ENCODE peak calls at places on chromosomes 2 and 18, in six cellular contexts. One of them, this sample, is unnamed.

GRCh38 chr2:86417961-86418360 is 23.2 kb upstream of the KDM3A start:
- DNase-seq in uterus: no peak
- DNase-seq in suprapubic skin: no peak
- DNase-seq in ovary: no peak
- DNase-seq in tibial nerve: no peak
- DNase-seq in A549: no peak
- DNase-seq in this sample: no peak

GRCh38 chr18:52499646-52500045 is 159.6 kb downstream of the DCC start:
- DNase-seq in ovary: no peak
- DNase-seq in tibial nerve: no peak
- DNase-seq in uterus: no peak
- DNase-seq in suprapubic skin: no peak
- DNase-seq in A549: peak; percentile 19
- DNase-seq in this sample: no peak

GRCh38 chr2:132733119-132733518 is 63.1 kb upstream of the LYPD1 start:
- DNase-seq in suprapubic skin: no peak
- DNase-seq in tibial nerve: no peak
- DNase-seq in ovary: no peak
- DNase-seq in A549: no peak
- DNase-seq in uterus: no peak
- DNase-seq in this sample: no peak

GRCh38 chr18:48132993-48133674 is 202.7 kb upstream of the SMAD2 start:
- DNase-seq in tibial nerve: no peak
- DNase-seq in suprapubic skin: no peak
- DNase-seq in uterus: no peak
- DNase-seq in A549: no peak
- DNase-seq in ovary: no peak
- DNase-seq in this sample: no peak

GRCh38 chr2:70923378-70924015 is 12.2 kb upstream of the ATP6V1B1 start:
- DNase-seq in suprapubic skin: peak; percentile 38
- DNase-seq in tibial nerve: peak; percentile 4
- DNase-seq in ovary: no peak
- DNase-seq in A549: peak; percentile 35
- DNase-seq in uterus: no peak
- DNase-seq in this sample: no peak

GRCh38 chr18:51767293-51767692 is 569.8 kb upstream of the MEX3C start:
- DNase-seq in ovary: no peak
- DNase-seq in tibial nerve: no peak
- DNase-seq in uterus: no peak
- DNase-seq in suprapubic skin: no peak
- DNase-seq in A549: no peak
- DNase-seq in this sample: no peak

GRCh38 chr18:25247725-25248124 is 104.2 kb downstream of the ZNF521 start:
- DNase-seq in ovary: no peak
- DNase-seq in suprapubic skin: no peak
- DNase-seq in tibial nerve: no peak
- DNase-seq in A549: no peak
- DNase-seq in uterus: no peak
- DNase-seq in this sample: no peak

GRCh38 chr2:22485456-22485855 is 899.5 kb upstream of the KLHL29 start:
- DNase-seq in ovary: no peak
- DNase-seq in suprapubic skin: no peak
- DNase-seq in uterus: no peak
- DNase-seq in A549: no peak
- DNase-seq in tibial nerve: no peak
- DNase-seq in this sample: no peak

GRCh38 chr2:31893093-31893492 is 117.7 kb downstream of the MEMO1 start:
- DNase-seq in suprapubic skin: no peak
- DNase-seq in ovary: no peak
- DNase-seq in uterus: no peak
- DNase-seq in tibial nerve: no peak
- DNase-seq in A549: no peak
- DNase-seq in this sample: no peak

GRCh38 chr2:234879671-234880455 is 72.0 kb upstream of the SH3BP4 start:
- DNase-seq in A549: peak; percentile 31
- DNase-seq in ovary: no peak
- DNase-seq in suprapubic skin: no peak
- DNase-seq in tibial nerve: no peak
- DNase-seq in uterus: no peak
- DNase-seq in this sample: no peak

GRCh38 chr2:54386585-54386984 is 69.5 kb upstream of the SPTBN1 start:
- DNase-seq in uterus: no peak
- DNase-seq in suprapubic skin: no peak
- DNase-seq in A549: no peak
- DNase-seq in ovary: no peak
- DNase-seq in tibial nerve: no peak
- DNase-seq in this sample: no peak

GRCh38 chr2:215530191-215530968 is 94.5 kb upstream of the FN1 start:
- DNase-seq in A549: no peak
- DNase-seq in suprapubic skin: no peak
- DNase-seq in ovary: no peak
- DNase-seq in uterus: no peak
- DNase-seq in tibial nerve: no peak
- DNase-seq in this sample: no peak

GRCh38 chr2:215531284-215531683 is 95.4 kb upstream of the FN1 start:
- DNase-seq in suprapubic skin: no peak
- DNase-seq in ovary: no peak
- DNase-seq in A549: no peak
- DNase-seq in uterus: no peak
- DNase-seq in tibial nerve: no peak
- DNase-seq in this sample: no peak

GRCh38 chr2:215527738-215528137 is 91.9 kb upstream of the FN1 start:
- DNase-seq in suprapubic skin: no peak
- DNase-seq in ovary: no peak
- DNase-seq in uterus: no peak
- DNase-seq in A549: no peak
- DNase-seq in tibial nerve: no peak
- DNase-seq in this sample: no peak

GRCh38 chr2:215529271-215529670 is 93.4 kb upstream of the FN1 start:
- DNase-seq in tibial nerve: no peak
- DNase-seq in suprapubic skin: no peak
- DNase-seq in ovary: no peak
- DNase-seq in A549: no peak
- DNase-seq in uterus: no peak
- DNase-seq in this sample: no peak

DNA sequence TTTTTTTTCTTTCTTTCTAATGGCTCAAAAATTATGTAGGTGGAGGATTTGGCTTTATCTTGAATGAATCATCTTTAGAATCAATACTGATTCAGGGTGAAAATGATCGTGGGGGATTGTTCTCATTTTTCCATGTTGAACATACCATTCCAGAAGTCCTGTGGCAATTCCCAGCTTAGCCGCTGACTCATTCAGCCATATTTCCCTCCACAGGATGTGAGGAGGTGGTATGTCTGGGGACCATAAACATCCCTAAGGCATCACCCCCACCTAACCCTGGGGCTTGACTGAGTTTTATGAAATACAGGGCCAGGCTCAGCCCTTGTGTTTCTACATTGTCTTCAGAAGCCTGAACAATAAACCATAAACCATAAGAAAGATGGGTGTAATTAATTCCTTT is 92.7 kb upstream of the FN1 start:
- DNase-seq in uterus: no peak
- DNase-seq in ovary: no peak
- DNase-seq in tibial nerve: no peak
- DNase-seq in A549: no peak
- DNase-seq in suprapubic skin: no peak
- DNase-seq in this sample: no peak
- H3K27ac ChIP-seq in uterus: no peak overlapping the region
- H3K27ac ChIP-seq in ovary: no peak overlapping the region
- H3K27ac ChIP-seq in tibial nerve: no peak overlapping the region
- H3K27ac ChIP-seq in A549: peak overlapping the region; percentile 55
- H3K27ac ChIP-seq in suprapubic skin: no peak overlapping the region
- H3K27ac ChIP-seq in this sample: no peak overlapping the region

GRCh38 chr2:9790702-9791225 is 52.5 kb upstream of the TAF1B start:
- DNase-seq in uterus: no peak
- DNase-seq in tibial nerve: no peak
- DNase-seq in suprapubic skin: no peak
- DNase-seq in A549: no peak
- DNase-seq in ovary: no peak
- DNase-seq in this sample: no peak

GRCh38 chr2:9793156-9793917 is 49.9 kb upstream of the TAF1B start:
- DNase-seq in A549: no peak
- DNase-seq in uterus: no peak
- DNase-seq in suprapubic skin: peak; percentile 57
- DNase-seq in ovary: no peak
- DNase-seq in tibial nerve: no peak
- DNase-seq in this sample: no peak

GRCh38 chr2:9793918-9794717 is 49.2 kb upstream of the TAF1B start:
- DNase-seq in ovary: no peak
- DNase-seq in uterus: no peak
- DNase-seq in suprapubic skin: peak; percentile 72
- DNase-seq in tibial nerve: no peak
- DNase-seq in A549: no peak
- DNase-seq in this sample: no peak

GRCh38 chr2:9791711-9792110 is 51.6 kb upstream of the TAF1B start:
- DNase-seq in ovary: no peak
- DNase-seq in suprapubic skin: no peak
- DNase-seq in A549: no peak
- DNase-seq in uterus: no peak
- DNase-seq in tibial nerve: no peak
- DNase-seq in this sample: no peak

DNA sequence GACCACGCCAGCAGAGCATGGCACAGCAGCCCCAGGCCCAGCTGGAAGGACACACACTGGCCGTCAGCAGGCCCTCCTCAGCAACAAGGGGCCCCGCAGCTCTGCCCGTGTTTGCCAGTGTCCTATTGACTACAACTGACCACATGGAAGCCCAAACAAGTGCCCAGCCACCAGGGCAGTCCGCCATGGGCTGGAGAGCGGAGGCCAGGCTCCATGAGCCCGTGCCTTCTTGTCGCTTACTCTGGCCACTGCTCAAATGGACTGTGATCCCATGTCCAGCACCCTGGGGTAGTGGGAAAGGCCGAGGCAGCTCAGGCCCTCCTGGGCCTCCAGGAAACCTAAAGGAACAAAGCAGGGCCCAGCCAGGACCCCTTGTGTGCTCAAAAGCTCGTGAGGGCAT is 53.9 kb upstream of the TAF1B start:
- DNase-seq in suprapubic skin: peak; percentile 74
- DNase-seq in ovary: no peak
- DNase-seq in A549: no peak
- DNase-seq in tibial nerve: no peak
- DNase-seq in uterus: no peak
- DNase-seq in this sample: no peak
- H3K4me1 ChIP-seq in suprapubic skin: peaks cover 5% of the 10 kb centered on the region
- H3K4me1 ChIP-seq in ovary: no peaks in the 10 kb centered on the region
- H3K4me1 ChIP-seq in A549: no peaks in the 10 kb centered on the region
- H3K4me1 ChIP-seq in tibial nerve: peaks cover 5% of the 10 kb centered on the region
- H3K4me1 ChIP-seq in uterus: no peaks in the 10 kb centered on the region
- H3K4me1 ChIP-seq in this sample: no peaks in the 10 kb centered on the region

DNA sequence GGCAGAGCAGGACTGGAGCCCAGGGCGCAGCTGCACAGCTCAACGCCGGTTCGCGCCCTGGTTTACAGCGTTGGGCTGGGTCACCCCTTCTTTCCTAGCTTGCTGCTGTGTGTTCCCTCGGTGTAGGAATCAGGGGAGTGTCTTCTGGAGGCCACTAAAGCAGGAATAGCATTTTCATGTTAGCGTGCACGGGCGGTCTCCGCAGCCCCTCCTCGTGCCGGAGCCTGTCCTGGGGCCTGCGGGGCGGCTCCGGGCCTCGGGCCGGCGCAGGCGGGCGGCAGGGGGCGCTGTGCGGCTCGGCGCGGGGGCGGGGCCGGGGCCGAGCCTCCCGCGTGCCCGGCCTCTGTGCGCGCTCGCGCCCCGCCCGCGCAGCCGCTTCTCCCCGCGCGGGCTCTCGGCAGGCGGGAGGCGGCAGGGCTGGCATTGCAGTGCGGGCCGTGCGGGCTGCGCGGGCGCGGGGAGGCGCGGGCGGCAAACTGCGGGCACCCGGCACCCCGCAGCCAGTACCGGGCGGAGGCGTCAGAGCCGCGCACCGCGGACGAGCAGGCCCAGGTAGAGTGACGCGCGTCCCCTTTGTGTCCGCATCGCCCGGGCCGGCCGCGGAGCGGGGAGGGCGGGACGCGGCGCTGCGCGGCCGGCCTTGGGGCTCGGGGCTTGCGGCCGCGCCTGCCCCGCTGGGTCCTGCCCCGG is at the start of gene RNF144A:
- DNase-seq in uterus: peak; percentile 51
- DNase-seq in tibial nerve: peak; percentile 44
- DNase-seq in ovary: peak; percentile 62
- DNase-seq in A549: peak; percentile 80
- DNase-seq in suprapubic skin: no peak
- DNase-seq in this sample: no peak
- TF ChIP-seq POLR2A in uterus: peak; percentile 68
- TF ChIP-seq POLR2A in tibial nerve: peak; percentile 55
- TF ChIP-seq POLR2A in ovary: peak; percentile 25
- TF ChIP-seq POLR2A in A549: peak; percentile 52
- TF ChIP-seq POLR2A in suprapubic skin: peak; percentile 5
- TF ChIP-seq POLR2A in this sample: no peak

GRCh38 chr2:134704173-134704572 is 14.6 kb downstream of the TMEM163 start:
- DNase-seq in uterus: no peak
- DNase-seq in ovary: no peak
- DNase-seq in tibial nerve: no peak
- DNase-seq in A549: no peak
- DNase-seq in suprapubic skin: no peak
- DNase-seq in this sample: no peak

GRCh38 chr2:134707330-134707676 is 11.5 kb downstream of the TMEM163 start:
- DNase-seq in A549: no peak
- DNase-seq in ovary: no peak
- DNase-seq in uterus: no peak
- DNase-seq in suprapubic skin: no peak
- DNase-seq in tibial nerve: no peak
- DNase-seq in this sample: no peak

GRCh38 chr2:134706587-134707329 is 12.0 kb downstream of the TMEM163 start:
- DNase-seq in ovary: no peak
- DNase-seq in tibial nerve: no peak
- DNase-seq in A549: no peak
- DNase-seq in suprapubic skin: no peak
- DNase-seq in uterus: no peak
- DNase-seq in this sample: no peak

GRCh38 chr2:134700730-134701129 is 18.1 kb downstream of the TMEM163 start:
- DNase-seq in uterus: no peak
- DNase-seq in A549: no peak
- DNase-seq in suprapubic skin: no peak
- DNase-seq in ovary: no peak
- DNase-seq in tibial nerve: no peak
- DNase-seq in this sample: no peak

DNA sequence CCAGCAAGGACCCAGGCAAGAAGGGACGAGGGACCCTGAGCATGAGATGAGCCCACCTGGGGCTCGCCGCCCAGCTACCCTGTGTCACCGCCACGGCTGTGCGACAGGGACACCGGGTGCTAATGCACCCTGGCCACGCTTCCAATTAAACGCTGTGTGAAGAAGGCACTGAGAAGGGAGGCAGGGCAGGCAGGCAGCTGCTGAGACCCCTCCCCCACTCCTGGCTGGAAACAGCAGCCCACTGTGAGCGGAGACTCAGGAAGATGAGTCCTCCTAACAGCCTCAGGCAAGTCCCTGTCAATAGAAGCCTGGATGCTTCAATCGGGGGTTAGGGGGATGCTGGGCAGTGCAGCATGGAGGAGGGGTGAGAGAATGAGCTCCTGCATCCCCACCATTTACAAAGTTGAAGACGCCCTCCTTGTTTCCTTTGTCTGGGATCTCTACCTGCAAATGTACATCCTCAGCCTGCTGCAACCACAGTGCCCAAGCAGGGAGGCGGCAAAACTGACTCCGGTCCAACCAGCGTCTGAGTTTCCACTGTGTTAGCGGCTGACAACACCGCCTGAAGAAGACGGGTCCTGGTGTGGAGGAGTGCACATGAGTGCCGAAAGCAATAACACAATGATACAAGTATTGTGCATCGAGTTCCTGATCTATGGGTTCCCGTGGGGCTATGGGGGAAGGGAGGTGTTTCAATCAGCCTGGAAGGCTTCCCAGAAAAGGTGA is 12.8 kb downstream of the TMEM163 start:
- DNase-seq in A549: no peak
- DNase-seq in ovary: no peak
- DNase-seq in tibial nerve: no peak
- DNase-seq in uterus: no peak
- DNase-seq in suprapubic skin: no peak
- DNase-seq in this sample: no peak
- H3K27ac ChIP-seq in A549: no peak overlapping the region
- H3K27ac ChIP-seq in ovary: no peak overlapping the region
- H3K27ac ChIP-seq in tibial nerve: no peak overlapping the region
- H3K27ac ChIP-seq in uterus: no peak overlapping the region
- H3K27ac ChIP-seq in suprapubic skin: no peak overlapping the region
- H3K27ac ChIP-seq in this sample: no peak overlapping the region